ENCODE peak calls at places on chromosomes 12 and 14, in ten cellular contexts. E, T, Q, A, I, L, C, W, Z and X are unnamed samples.

GRCh38 chr12:43273467-43273866 is 278.5 kb downstream of the ADAMTS20 start:
- DNase-seq in W (no peak), A (no peak), C (no peak), L (peak), E (no peak), I (no peak), T (no peak), Q (no peak), Z (no peak), X (no peak)

GRCh38 chr14:99393059-99393655 is 87.5 kb downstream of the SETD3 start:
- DNase-seq in C (peak), E (no peak), Z (no peak), T (peak), L (peak), A (peak), I (peak), Q (peak), W (no peak), X (no peak)

GRCh38 chr12:24966951-24967564 is 18.2 kb upstream of the BCAT1 start:
- DNase-seq in I (no peak), E (no peak), C (no peak), W (no peak), L (no peak), A (no peak), Z (no peak), Q (no peak), T (no peak), X (no peak)

GRCh38 chr14:58963873-58964597 is 224.4 kb upstream of the DAAM1 start:
- DNase-seq in C (no peak), Z (no peak), Q (no peak), E (no peak), L (no peak), W (no peak), I (no peak), T (no peak), A (no peak), X (no peak)

GRCh38 chr12:109732321-109733305 is 19.0 kb downstream of the FAM222A start:
- DNase-seq in L (no peak), I (no peak), W (peak), Q (no peak), E (no peak), C (peak), T (no peak), Z (no peak), A (peak), X (no peak)

GRCh38 chr14:91834571-91834970 is 32.8 kb downstream of the TC2N start:
- DNase-seq in Q (no peak), T (no peak), W (no peak), I (no peak), E (no peak), A (no peak), Z (no peak), L (no peak), C (no peak), X (no peak)

GRCh38 chr12:53061404-53062010 is 11.6 kb downstream of the TNS2 start:
- DNase-seq in A (peak), Z (peak), T (peak), L (no peak), C (peak), Q (peak), W (peak), I (no peak), E (no peak), X (no peak)

GRCh38 chr14:53409974-53410373 is 256.9 kb upstream of the DDHD1 start:
- DNase-seq in W (no peak), E (peak), Q (no peak), A (no peak), Z (no peak), L (peak), T (no peak), I (no peak), C (no peak), X (no peak)

GRCh38 chr12:20369164-20370000 is 1.0 kb downstream of the PDE3A start:
- DNase-seq in E (no peak), C (peak), W (peak), Q (peak), L (peak), I (no peak), A (peak), Z (no peak), T (peak), X (no peak)

GRCh38 chr12:104951759-104952509 is 6.2 kb downstream of the SLC41A2 start:
- DNase-seq in C (no peak), E (peak), W (no peak), Z (no peak), T (no peak), Q (no peak), I (no peak), L (peak), A (no peak), X (no peak)

GRCh38 chr14:60637490-60638452 is 11.5 kb downstream of the SIX1 start:
- DNase-seq in Q (no peak), W (peak), E (no peak), C (no peak), I (peak), A (peak), Z (no peak), T (no peak), L (peak), X (no peak)

GRCh38 chr12:100031821-100032220 is 47.1 kb upstream of the ANKS1B start:
- DNase-seq in E (no peak), Q (no peak), L (no peak), Z (no peak), C (no peak), A (no peak), T (no peak), W (no peak), I (no peak), X (no peak)

GRCh38 chr14:61512026-61512425 is 183.3 kb upstream of the HIF1A start:
- DNase-seq in T (no peak), Q (no peak), W (no peak), Z (peak), A (no peak), I (no peak), E (no peak), C (no peak), L (peak), X (no peak)

GRCh38 chr14:70183991-70184390 is 4.8 kb downstream of the SLC8A3 start:
- DNase-seq in E (no peak), L (no peak), W (no peak), Z (no peak), A (no peak), C (no peak), I (no peak), Q (no peak), T (no peak), X (no peak)

GRCh38 chr12:104387190-104387589 is 69.6 kb upstream of the CHST11 start:
- DNase-seq in C (no peak), E (no peak), T (no peak), Q (no peak), Z (peak), A (no peak), L (peak), I (no peak), W (no peak), X (no peak)

GRCh38 chr12:123267991-123268843 is 3.4 kb downstream of the CDK2AP1 start:
- DNase-seq in E (no peak), W (peak), A (no peak), T (peak), C (peak), Q (no peak), I (peak), L (no peak), Z (no peak), X (no peak)

GRCh38 chr12:110002691-110003515 is 3.7 kb downstream of the ANKRD13A start:
- DNase-seq in E (peak), A (no peak), Z (peak), T (no peak), Q (no peak), L (no peak), I (no peak), C (peak), W (no peak), X (no peak)

DNA sequence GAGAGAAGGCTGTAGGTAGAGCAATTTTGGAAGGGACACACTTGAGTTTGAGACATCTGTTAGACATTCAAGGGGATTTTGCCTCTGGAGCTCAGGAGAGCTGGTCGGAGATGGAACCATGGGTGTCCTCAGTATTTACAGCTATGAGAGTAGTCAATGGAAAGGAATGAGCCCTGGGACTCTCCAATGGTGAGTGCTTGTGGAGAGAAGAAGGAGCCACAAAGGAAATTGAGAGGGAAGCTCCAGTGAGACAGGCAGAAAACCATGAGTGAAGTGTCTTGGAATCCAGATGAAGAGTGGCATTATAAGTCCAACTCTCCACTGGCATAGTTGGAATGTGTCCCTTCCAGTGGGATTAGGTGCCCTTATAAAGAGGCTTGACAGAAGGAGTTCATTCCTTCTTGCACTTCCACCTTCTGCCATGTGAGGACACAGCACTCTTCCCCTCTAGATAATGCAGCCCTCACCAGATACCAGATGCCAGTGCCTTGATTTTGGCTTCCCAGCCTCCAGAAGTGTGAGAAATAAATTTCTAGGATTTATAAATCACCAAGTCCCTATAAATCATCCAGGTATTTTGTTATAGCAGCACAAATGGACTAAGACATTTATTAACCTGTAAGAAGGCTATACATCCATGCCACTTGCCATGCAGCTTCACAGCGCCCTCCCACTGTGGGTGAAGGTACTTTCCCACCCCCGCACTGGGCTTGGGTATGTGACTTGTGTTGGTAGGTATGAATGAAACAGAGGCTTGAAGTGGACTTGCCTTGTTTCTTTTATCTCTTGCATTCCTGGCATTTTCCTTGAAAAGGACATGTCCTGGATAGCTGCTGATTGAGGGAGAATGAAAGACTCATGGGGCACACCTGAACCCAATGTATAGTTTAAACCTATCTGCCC is 27.3 kb downstream of the LLPH start:
- DNase-seq in L (no peak), I (no peak), E (peak), Z (no peak), T (no peak), C (no peak), Q (peak), A (no peak), W (no peak), X (no peak)
- TF ChIP-seq CTCF in L (no peak), I (peak), E (peak), Z (peak), T (peak), C (no peak), Q (no peak), A (no peak), W (no peak), X (no peak)

DNA sequence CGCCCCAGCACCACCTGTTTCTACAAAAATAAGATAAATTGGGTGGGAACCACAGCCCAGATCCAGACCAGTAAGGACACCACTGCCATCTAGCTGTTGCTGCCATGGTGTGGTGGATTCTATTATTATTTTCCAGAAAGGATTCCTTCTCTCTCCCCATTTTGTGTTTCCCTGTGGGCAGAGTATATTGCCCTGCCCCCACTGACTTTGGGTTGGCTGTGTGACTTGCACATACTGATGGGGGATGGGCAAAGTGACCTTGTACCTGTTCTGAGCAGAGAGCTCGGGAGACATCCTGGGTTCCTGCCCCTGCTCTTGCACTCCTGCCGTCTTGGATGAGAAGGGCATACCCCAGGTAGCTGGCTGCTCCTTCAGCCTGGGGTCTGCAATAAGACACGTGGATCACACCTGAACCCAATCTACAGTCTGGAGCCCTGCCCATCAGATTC is 24.3 kb downstream of the MOAP1 start:
- DNase-seq in T (peak), C (peak), E (peak), I (no peak), A (no peak), L (peak), Z (no peak), W (peak), Q (peak), X (no peak)
- TF ChIP-seq CTCF in T (peak), C (peak), E (peak), I (no peak), A (no peak), L (peak), Z (peak), W (no peak), Q (peak), X (no peak)

GRCh38 chr12:23504043-23504442 is 445.4 kb downstream of the SOX5 start:
- DNase-seq in L (no peak), C (no peak), I (no peak), Q (no peak), W (no peak), E (no peak), T (peak), Z (no peak), A (no peak), X (no peak)
- TF ChIP-seq CTCF in L (no peak), C (no peak), I (no peak), Q (no peak), W (no peak), E (no peak), T (peak), Z (no peak), A (no peak), X (no peak)

GRCh38 chr12:115088995-115089841 is 405.2 kb upstream of the TBX3 start:
- DNase-seq in Q (no peak), C (peak), E (no peak), A (no peak), I (no peak), L (no peak), W (no peak), Z (no peak), T (no peak), X (no peak)
- TF ChIP-seq CTCF in Q (no peak), C (no peak), E (no peak), A (no peak), I (no peak), L (no peak), W (no peak), Z (no peak), T (no peak), X (no peak)

GRCh38 chr12:3035815-3036702 is 41.1 kb upstream of the TSPAN9 start:
- DNase-seq in I (no peak), Q (no peak), A (no peak), L (peak), W (no peak), T (peak), C (no peak), Z (no peak), E (peak), X (no peak)
- TF ChIP-seq CTCF in I (no peak), Q (no peak), A (no peak), L (peak), W (no peak), T (peak), C (no peak), Z (peak), E (peak), X (no peak)

GRCh38 chr12:40446385-40446784 is 221.6 kb downstream of the LRRK2 start:
- DNase-seq in L (peak), Q (peak), C (no peak), T (peak), E (no peak), W (no peak), A (no peak), Z (no peak), I (no peak), X (no peak)
- TF ChIP-seq CTCF in L (peak), Q (peak), C (peak), T (peak), E (peak), W (no peak), A (no peak), Z (peak), I (peak), X (no peak)

GRCh38 chr12:56266634-56267442 is at the start of gene COQ10A:
- DNase-seq in Z (peak), A (peak), I (peak), L (peak), Q (peak), E (peak), C (peak), W (peak), T (peak), X (peak)
- TF ChIP-seq CTCF in Z (peak), A (peak), I (peak), L (peak), Q (peak), E (peak), C (peak), W (peak), T (peak), X (peak)